ENCODE peak calls at places on chromosomes 6 and 20, in seven cellular contexts. One of them, this sample, is unnamed.

GRCh38 chr6:147161974-147162495 is 42.2 kb upstream of the STXBP5 start:
- DNase-seq in ovary: no peak
- DNase-seq in cerebellar nuclear complex: no peak
- DNase-seq in skeletal muscle cell: peak
- DNase-seq in activated T-cell treated with anti-CD3 and anti-CD28 coated beads, Interleukin-2, amount 50 U/mL, for 72 hours: no peak
- DNase-seq in HEK293T: no peak
- DNase-seq in NCI-H1105: no peak
- DNase-seq in this sample: no peak

GRCh38 chr6:139841794-139842215 is 467.4 kb upstream of the CITED2 start:
- DNase-seq in ovary: no peak
- DNase-seq in cerebellar nuclear complex: no peak
- DNase-seq in skeletal muscle cell: no peak
- DNase-seq in activated T-cell treated with anti-CD3 and anti-CD28 coated beads, Interleukin-2, amount 50 U/mL, for 72 hours: no peak
- DNase-seq in HEK293T: no peak
- DNase-seq in NCI-H1105: no peak
- DNase-seq in this sample: no peak

GRCh38 chr6:109526905-109527628 is 44.0 kb upstream of the ZBTB24 start:
- DNase-seq in ovary: no peak
- DNase-seq in cerebellar nuclear complex: no peak
- DNase-seq in skeletal muscle cell: no peak
- DNase-seq in activated T-cell treated with anti-CD3 and anti-CD28 coated beads, Interleukin-2, amount 50 U/mL, for 72 hours: peak
- DNase-seq in HEK293T: peak
- DNase-seq in NCI-H1105: peak
- DNase-seq in this sample: peak

GRCh38 chr6:155234687-155235543 is 28.9 kb upstream of the CLDN20 start:
- DNase-seq in ovary: no peak
- DNase-seq in cerebellar nuclear complex: no peak
- DNase-seq in skeletal muscle cell: no peak
- DNase-seq in activated T-cell treated with anti-CD3 and anti-CD28 coated beads, Interleukin-2, amount 50 U/mL, for 72 hours: no peak
- DNase-seq in HEK293T: no peak
- DNase-seq in NCI-H1105: no peak
- DNase-seq in this sample: no peak

GRCh38 chr6:148423601-148424270 is 81.1 kb downstream of the SASH1 start:
- DNase-seq in ovary: no peak
- DNase-seq in cerebellar nuclear complex: no peak
- DNase-seq in skeletal muscle cell: no peak
- DNase-seq in activated T-cell treated with anti-CD3 and anti-CD28 coated beads, Interleukin-2, amount 50 U/mL, for 72 hours: no peak
- DNase-seq in HEK293T: no peak
- DNase-seq in NCI-H1105: no peak
- DNase-seq in this sample: no peak

GRCh38 chr20:44832724-44833123 is 22.4 kb upstream of the RIMS4 start:
- DNase-seq in ovary: no peak
- DNase-seq in cerebellar nuclear complex: no peak
- DNase-seq in skeletal muscle cell: peak
- DNase-seq in activated T-cell treated with anti-CD3 and anti-CD28 coated beads, Interleukin-2, amount 50 U/mL, for 72 hours: no peak
- DNase-seq in HEK293T: no peak
- DNase-seq in NCI-H1105: no peak
- DNase-seq in this sample: no peak

GRCh38 chr6:157242791-157243190 is 80.5 kb downstream of the TMEM242 start:
- DNase-seq in ovary: no peak
- DNase-seq in cerebellar nuclear complex: no peak
- DNase-seq in skeletal muscle cell: no peak
- DNase-seq in activated T-cell treated with anti-CD3 and anti-CD28 coated beads, Interleukin-2, amount 50 U/mL, for 72 hours: no peak
- DNase-seq in HEK293T: no peak
- DNase-seq in NCI-H1105: no peak
- DNase-seq in this sample: no peak

GRCh38 chr6:22682979-22683378 is 113.6 kb downstream of the HDGFL1 start:
- DNase-seq in ovary: no peak
- DNase-seq in cerebellar nuclear complex: no peak
- DNase-seq in skeletal muscle cell: no peak
- DNase-seq in activated T-cell treated with anti-CD3 and anti-CD28 coated beads, Interleukin-2, amount 50 U/mL, for 72 hours: no peak
- DNase-seq in HEK293T: no peak
- DNase-seq in NCI-H1105: no peak
- DNase-seq in this sample: no peak

GRCh38 chr6:14781707-14782306 is 464.1 kb upstream of the JARID2 start:
- DNase-seq in ovary: no peak
- DNase-seq in cerebellar nuclear complex: no peak
- DNase-seq in skeletal muscle cell: no peak
- DNase-seq in activated T-cell treated with anti-CD3 and anti-CD28 coated beads, Interleukin-2, amount 50 U/mL, for 72 hours: no peak
- DNase-seq in HEK293T: no peak
- DNase-seq in NCI-H1105: no peak
- DNase-seq in this sample: no peak